ENCODE peak calls at places on chromosomes 16 and 17, in ten cellular contexts. O is left ventricle myocardium inferior, T is WTC11, Q is endothelial cell, N is cardiac muscle cell, W is right atrium auricular region, Y is type B pancreatic cell, U is HCT116, D is uterus, X is IMR-90. S is an unnamed sample.

GRCh38 chr16:53946745-53947386 is 242.9 kb downstream of the FTO start:
- DNase-seq in Y (no peak), T (no peak), Q (no peak), X (no peak), N (no peak), D (no peak), U (no peak), O (no peak), W (no peak), S (no peak)

GRCh38 chr16:56193951-56194726 is 2.9 kb downstream of the GNAO1 start:
- DNase-seq in N (peak; percentile 76), W (peak; percentile 83), T (peak; percentile 96), O (peak; percentile 87), Q (peak; percentile 98), D (peak; percentile 82), X (peak; percentile 55), U (no peak), Y (peak; percentile 93), S (peak; percentile 88)

GRCh38 chr16:57999971-58000705 is at the start of gene ZNF319:
- DNase-seq in X (no peak), D (no peak), T (peak; percentile 20), W (no peak), Q (no peak), O (no peak), Y (no peak), U (no peak), N (no peak), S (no peak)

GRCh38 chr16:3959148-3959547 is 78.6 kb upstream of the CREBBP start:
- DNase-seq in N (peak; percentile 79), O (no peak), U (no peak), Y (no peak), T (no peak), X (peak; percentile 90), Q (no peak), W (no peak), D (no peak), S (peak; percentile 55)

GRCh38 chr17:49889500-49889899 is 41.6 kb upstream of the TAC4 start:
- DNase-seq in W (no peak), X (no peak), O (no peak), D (no peak), U (no peak), Q (no peak), Y (no peak), N (no peak), T (no peak), S (no peak)

GRCh38 chr16:9331503-9331902 is 240.1 kb downstream of the HAPSTR1 start:
- DNase-seq in U (no peak), Y (no peak), N (no peak), O (no peak), W (no peak), Q (no peak), X (no peak), D (no peak), T (no peak), S (no peak)

GRCh38 chr17:66633322-66633965 is 201.5 kb upstream of the CACNG5 start:
- DNase-seq in N (no peak), X (peak; percentile 47), Q (no peak), W (no peak), Y (no peak), O (no peak), U (no peak), D (no peak), T (no peak), S (no peak)

GRCh38 chr17:40980117-40980516 is 4.0 kb downstream of the KRT40 start:
- DNase-seq in X (no peak), N (no peak), U (no peak), T (no peak), W (no peak), Q (no peak), D (no peak), O (no peak), Y (no peak), S (no peak)

GRCh38 chr16:15644306-15644961 is 1.5 kb upstream of the MARF1 start:
- DNase-seq in Q (no peak), T (no peak), W (no peak), U (peak; percentile 62), N (no peak), Y (no peak), O (no peak), X (no peak), D (no peak), S (no peak)

DNA sequence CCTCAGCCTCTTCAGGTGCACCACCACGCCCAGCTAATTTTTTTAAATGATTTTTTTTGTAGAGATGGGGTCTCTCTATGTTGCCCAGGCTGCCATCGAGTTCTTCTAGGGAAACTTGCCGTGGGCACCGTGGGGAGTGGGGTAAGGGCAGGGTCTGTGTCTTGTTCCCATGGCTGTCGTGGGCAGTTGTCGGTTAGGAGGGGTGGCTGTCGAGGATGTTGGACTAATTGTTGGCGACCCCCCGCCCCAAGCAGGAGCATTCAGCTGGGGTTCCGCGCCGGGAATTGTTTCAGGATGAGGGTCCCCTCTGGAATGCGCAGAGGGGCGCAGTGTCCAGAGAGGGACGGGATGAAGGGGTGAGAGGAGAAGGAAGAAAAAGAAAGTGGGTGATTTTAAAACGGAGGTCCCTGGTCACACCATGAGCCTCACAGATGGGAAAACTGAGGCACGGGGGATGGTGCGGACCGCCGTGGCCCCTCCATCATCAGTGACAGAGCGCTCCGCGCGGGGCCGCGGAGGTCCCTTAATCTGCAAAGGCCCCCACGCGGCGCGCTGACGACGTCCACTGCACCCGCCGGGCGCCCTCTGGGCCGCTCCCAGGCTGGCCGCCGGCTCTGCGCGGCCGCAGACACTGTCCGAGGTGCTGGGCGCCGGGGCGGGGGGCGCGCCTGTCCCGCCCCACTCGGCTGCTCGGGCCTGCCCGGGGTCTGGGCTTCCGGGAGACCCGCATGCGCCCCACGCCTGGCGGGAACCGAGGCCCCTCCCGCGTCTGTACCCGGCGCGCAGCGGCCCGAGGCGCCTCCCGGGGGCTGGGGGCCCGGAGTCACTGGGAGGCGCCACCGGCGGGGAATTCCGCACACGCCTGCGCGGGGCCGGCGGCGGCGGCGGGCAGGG is 763 bp upstream of the RNF213 start:
- DNase-seq in N (peak; percentile 76), X (peak; percentile 65), W (peak; percentile 64), O (peak; percentile 71), Q (peak; percentile 72), U (no peak), Y (no peak), T (peak; percentile 72), D (peak; percentile 76), S (peak; percentile 81)
- TF ChIP-seq CTCF in N (no peak), X (no peak), W (no peak), O (peak; percentile 20), Q (no peak), U (no peak), Y (no peak), T (no peak), D (peak; percentile 18), S (peak; percentile 15)

GRCh38 chr16:85027968-85028637 is 508 bp downstream of the KIAA0513 start:
- DNase-seq in W (no peak), Y (no peak), T (no peak), Q (no peak), N (no peak), U (no peak), O (no peak), X (no peak), D (no peak), S (no peak)
- TF ChIP-seq CTCF in W (no peak), Y (peak; percentile 51), T (no peak), Q (no peak), N (peak; percentile 12), U (peak; percentile 40), O (peak; percentile 25), X (peak; percentile 28), D (no peak), S (peak; percentile 22)

GRCh38 chr16:30787613-30788378 is 791 bp upstream of the ZNF629 start:
- DNase-seq in X (no peak), Y (no peak), T (no peak), O (no peak), D (no peak), N (no peak), U (no peak), Q (no peak), W (no peak), S (no peak)
- TF ChIP-seq CTCF in X (no peak), Y (no peak), T (no peak), O (no peak), D (no peak), N (no peak), U (no peak), Q (no peak), W (no peak), S (no peak)

GRCh38 chr17:14886200-14886739 is 378.9 kb downstream of the PMP22 start:
- DNase-seq in N (no peak), W (no peak), X (no peak), T (no peak), U (no peak), O (no peak), Q (no peak), Y (no peak), D (no peak), S (no peak)
- TF ChIP-seq CTCF in N (peak; percentile 18), W (no peak), X (peak; percentile 22), T (no peak), U (peak; percentile 50), O (peak; percentile 25), Q (no peak), Y (peak; percentile 54), D (no peak), S (no peak)

S was measured in heart left ventricle.